ENCODE peak calls at places on chromosomes 12 and 14, in ten cellular contexts. X is psoas muscle, N is bronchial epithelial cell, Y is ascending aorta, T is lower leg skin, B is colonic mucosa, O is WTC11, J is K562, M is lung, A is left ventricle myocardium inferior. L is an unnamed sample.

GRCh38 chr12:70989232-70989631 is 68.7 kb upstream of the PTPRR start:
- DNase-seq in Y (no peak), N (no peak), J (no peak), A (no peak), B (no peak), O (no peak), T (no peak), X (no peak), M (no peak), L (no peak)

GRCh38 chr14:104356738-104357688 is 218.6 kb downstream of the KIF26A start:
- DNase-seq in M (no peak), A (no peak), B (no peak), Y (no peak), T (no peak), J (no peak), O (peak), N (no peak), X (no peak), L (no peak)

GRCh38 chr12:53499261-53500118 is at the start of gene MAP3K12:
- DNase-seq in J (peak), M (peak), B (peak), O (peak), X (peak), N (no peak), T (peak), Y (no peak), A (peak), L (peak)

GRCh38 chr12:31003861-31004640 is 69.6 kb upstream of the DDX11 start:
- DNase-seq in Y (no peak), J (no peak), A (no peak), B (no peak), M (no peak), T (no peak), X (no peak), O (peak), N (no peak), L (no peak)

GRCh38 chr14:33676135-33676566 is 274.7 kb downstream of the EGLN3 start:
- DNase-seq in A (peak), T (peak), O (peak), Y (no peak), N (peak), J (peak), B (peak), X (no peak), M (no peak), L (no peak)

GRCh38 chr14:89702151-89702936 is 252.2 kb downstream of the EFCAB11 start:
- DNase-seq in O (no peak), M (no peak), B (peak), N (peak), J (no peak), X (peak), Y (no peak), T (peak), A (peak), L (no peak)

GRCh38 chr12:1811948-1812291 is 8.4 kb upstream of the LRTM2 start:
- DNase-seq in J (no peak), Y (no peak), M (no peak), B (no peak), A (no peak), O (no peak), N (no peak), X (no peak), T (no peak), L (no peak)

GRCh38 chr14:45810152-45810872 is 557.3 kb upstream of the MIS18BP1 start:
- DNase-seq in M (no peak), B (peak), Y (no peak), T (no peak), J (no peak), X (no peak), A (no peak), O (no peak), N (peak), L (no peak)

GRCh38 chr14:91369628-91370445 is 47.8 kb downstream of the CCDC88C start:
- DNase-seq in Y (no peak), N (peak), X (no peak), A (no peak), M (peak), O (no peak), J (no peak), T (peak), B (no peak), L (peak)

GRCh38 chr14:97706814-97707213 is 909.6 kb downstream of the VRK1 start:
- DNase-seq in X (no peak), A (no peak), O (no peak), N (no peak), Y (no peak), M (no peak), J (no peak), T (no peak), B (no peak), L (peak)

GRCh38 chr14:61528591-61529021 is 166.7 kb upstream of the HIF1A start:
- DNase-seq in A (no peak), N (peak), T (no peak), J (no peak), O (no peak), B (no peak), M (no peak), Y (no peak), X (no peak), L (peak)

GRCh38 chr12:56601503-56601902 is 28.6 kb downstream of the BAZ2A start:
- DNase-seq in A (no peak), M (no peak), Y (no peak), N (no peak), T (no peak), O (peak), X (no peak), B (peak), J (peak), L (peak)

GRCh38 chr12:106204312-106204711 is 43.5 kb downstream of the CKAP4 start:
- DNase-seq in O (no peak), N (no peak), T (no peak), Y (no peak), M (no peak), A (no peak), B (no peak), J (no peak), X (no peak), L (no peak)

GRCh38 chr12:106205208-106206069 is 42.4 kb downstream of the CKAP4 start:
- DNase-seq in N (peak), J (no peak), M (no peak), T (no peak), A (peak), B (no peak), Y (no peak), O (no peak), X (peak), L (no peak)
- TF ChIP-seq CTCF in N (peak), J (no peak), M (no peak), T (no peak), A (peak), B (no peak), Y (no peak), O (no peak), X (peak), L (no peak)

GRCh38 chr12:107134558-107134957 is 41.2 kb upstream of the CRY1 start:
- DNase-seq in O (peak), T (no peak), X (no peak), N (no peak), Y (no peak), M (no peak), A (no peak), J (peak), B (no peak), L (peak)
- TF ChIP-seq CTCF in O (peak), T (no peak), X (no peak), N (peak), Y (no peak), M (no peak), A (no peak), J (peak), B (no peak), L (peak)

DNA sequence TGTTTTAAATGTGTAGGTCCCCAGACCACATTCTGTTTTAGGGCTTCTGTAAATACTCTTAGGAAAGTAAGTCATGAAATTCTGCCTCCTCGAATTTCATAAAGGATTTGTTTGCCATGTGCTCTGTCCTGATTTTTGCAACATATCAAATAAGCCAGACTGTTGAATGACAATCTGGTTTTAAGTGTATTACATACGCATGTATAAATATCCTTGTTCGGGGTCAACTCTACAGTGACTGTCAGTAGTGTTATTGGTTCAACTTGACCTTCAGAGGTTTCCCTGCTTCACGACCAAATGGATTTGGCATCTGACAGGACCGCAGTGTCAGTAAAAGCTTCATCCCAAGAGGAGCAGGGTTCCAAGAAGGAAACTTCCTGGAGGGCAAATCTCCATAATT is 52.7 kb downstream of the PPM1A start:
- DNase-seq in Y (no peak), A (no peak), J (no peak), N (no peak), B (no peak), T (no peak), O (no peak), M (no peak), X (no peak), L (no peak)
- TF ChIP-seq CTCF in Y (no peak), A (no peak), J (no peak), N (no peak), B (no peak), T (no peak), O (no peak), M (no peak), X (no peak), L (no peak)

DNA sequence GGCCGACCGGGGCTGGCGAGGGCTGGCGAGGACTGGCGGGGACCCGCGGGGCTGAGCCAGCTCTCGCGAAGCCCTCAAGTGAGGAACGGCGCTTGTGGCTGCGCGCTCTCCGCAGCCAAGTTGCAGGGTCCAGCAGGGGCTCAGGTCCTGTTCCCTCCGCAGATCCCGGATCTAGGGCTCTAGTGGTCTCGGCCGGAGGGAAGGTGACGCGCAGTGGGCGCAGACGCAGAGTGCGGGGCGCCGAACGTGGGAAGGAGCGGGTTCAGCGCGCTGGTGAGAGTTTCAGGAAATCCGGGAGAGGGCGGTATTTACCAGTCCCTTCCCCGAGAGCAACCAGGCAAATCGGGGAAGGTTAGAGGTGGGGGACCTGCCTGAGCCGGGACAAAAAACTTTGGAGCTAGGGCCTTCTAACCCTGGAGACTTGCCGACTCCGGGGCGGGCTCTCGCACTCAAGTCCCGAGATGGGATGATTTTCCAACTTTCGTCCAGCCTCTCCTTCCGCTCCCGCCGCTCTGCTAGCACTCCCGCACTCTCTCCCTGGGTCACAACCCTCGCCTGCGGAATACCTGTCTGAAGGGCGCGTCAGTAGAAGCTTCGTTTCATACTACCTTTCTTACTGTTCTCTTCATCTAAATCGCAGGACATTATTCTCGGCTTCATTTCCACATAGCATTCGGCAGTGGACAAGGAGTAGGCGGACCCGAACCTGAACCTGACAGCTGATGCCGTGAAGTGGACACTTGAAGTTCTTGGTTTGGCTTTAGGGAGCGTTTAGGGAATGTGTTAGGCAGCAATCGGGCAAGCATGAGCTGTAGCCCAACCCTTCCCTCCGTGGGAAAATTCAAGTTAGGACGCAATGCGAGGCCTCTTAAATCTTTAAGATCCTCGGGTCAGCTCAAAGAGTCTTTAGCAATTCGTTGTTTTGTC is 13.6 kb upstream of the PAX9 start:
- DNase-seq in X (no peak), J (peak), N (peak), T (no peak), M (no peak), A (no peak), B (no peak), Y (no peak), O (peak), L (no peak)
- TF ChIP-seq CTCF in X (peak), J (peak), N (peak), T (no peak), M (no peak), A (peak), B (peak), Y (peak), O (no peak), L (no peak)

L was measured in activated CD8-positive, alpha-beta T cell treated with anti-CD3 and anti-CD28 coated beads for 36 hours.